ENCODE peak calls at places on chromosome 7, in six cellular contexts. T, Z, Q, J, C and L are unnamed samples.

GRCh38 chr7:159370-160270 is 32.8 kb upstream of the FAM20C start:
- DNase-seq in T (peak), Z (no peak), Q (no peak), J (peak), C (no peak), L (no peak)

GRCh38 chr7:3120513-3120912 is 76.8 kb upstream of the CARD11 start:
- DNase-seq in T (peak), Z (no peak), Q (no peak), J (no peak), C (no peak), L (no peak)

GRCh38 chr7:38307640-38308039 is 34.2 kb upstream of the TARP start:
- DNase-seq in T (no peak), Z (no peak), Q (no peak), J (no peak), C (no peak), L (no peak)

GRCh38 chr7:157785021-157785441 is 448.2 kb downstream of the DNAJB6 start:
- DNase-seq in T (no peak), Z (no peak), Q (no peak), J (peak), C (no peak), L (no peak)

GRCh38 chr7:135856356-135857144 is 107.9 kb upstream of the FAM180A start:
- DNase-seq in T (no peak), Z (no peak), Q (no peak), J (no peak), C (no peak), L (peak)

GRCh38 chr7:45401851-45402250 is 172.3 kb upstream of the ADCY1 start:
- DNase-seq in T (no peak), Z (no peak), Q (no peak), J (no peak), C (no peak), L (no peak)

GRCh38 chr7:105782391-105783063 is 93.9 kb downstream of the ATXN7L1 start:
- DNase-seq in T (no peak), Z (no peak), Q (no peak), J (peak), C (no peak), L (peak)

GRCh38 chr7:125775319-125775718 is 845.7 kb upstream of the POT1 start:
- DNase-seq in T (no peak), Z (no peak), Q (no peak), J (no peak), C (no peak), L (no peak)

GRCh38 chr7:132996581-132997242 is 85.2 kb downstream of the CHCHD3 start:
- DNase-seq in T (no peak), Z (no peak), Q (no peak), J (no peak), C (no peak), L (no peak)

GRCh38 chr7:157292258-157292657 is 44.5 kb upstream of the DNAJB6 start:
- DNase-seq in T (no peak), Z (no peak), Q (no peak), J (no peak), C (no peak), L (no peak)

GRCh38 chr7:8436965-8437364 is 3.6 kb downstream of the NXPH1 start:
- DNase-seq in T (peak), Z (no peak), Q (peak), J (peak), C (no peak), L (no peak)

GRCh38 chr7:132053871-132054270 is 497.4 kb upstream of the PODXL start:
- DNase-seq in T (no peak), Z (no peak), Q (no peak), J (no peak), C (no peak), L (no peak)

GRCh38 chr7:99829520-99830160 is 1.8 kb downstream of the CYP3A43 start:
- DNase-seq in T (no peak), Z (no peak), Q (no peak), J (no peak), C (no peak), L (no peak)

GRCh38 chr7:155399577-155399976 is 58.4 kb upstream of the EN2 start:
- DNase-seq in T (no peak), Z (no peak), Q (no peak), J (peak), C (no peak), L (no peak)

GRCh38 chr7:105126436-105126975 is 112.5 kb downstream of the KMT2E start:
- DNase-seq in T (peak), Z (no peak), Q (no peak), J (no peak), C (no peak), L (no peak)

GRCh38 chr7:70193514-70193913 is 595.2 kb downstream of the AUTS2 start:
- DNase-seq in T (peak), Z (no peak), Q (no peak), J (no peak), C (no peak), L (peak)

GRCh38 chr7:123604739-123605138 is 3.1 kb downstream of the ASB15 start:
- DNase-seq in T (no peak), Z (no peak), Q (no peak), J (no peak), C (no peak), L (no peak)

GRCh38 chr7:40447345-40447744 is 312.5 kb downstream of the SUGCT start:
- DNase-seq in T (no peak), Z (no peak), Q (no peak), J (no peak), C (no peak), L (no peak)

GRCh38 chr7:149624006-149624405 is 126.4 kb upstream of the ZNF746 start:
- DNase-seq in T (peak), Z (no peak), Q (peak), J (no peak), C (peak), L (no peak)

GRCh38 chr7:41855798-41856197 is 152.9 kb upstream of the INHBA start:
- DNase-seq in T (no peak), Z (no peak), Q (no peak), J (no peak), C (no peak), L (peak)

GRCh38 chr7:84546403-84546802 is 351.8 kb upstream of the SEMA3A start:
- DNase-seq in T (no peak), Z (no peak), Q (no peak), J (no peak), C (no peak), L (no peak)

GRCh38 chr7:90212149-90212495 is 582 bp downstream of the STEAP2 start:
- DNase-seq in T (no peak), Z (no peak), Q (no peak), J (no peak), C (no peak), L (peak)

GRCh38 chr7:105209433-105209832 is 179.3 kb downstream of the SRPK2 start:
- DNase-seq in T (no peak), Z (no peak), Q (no peak), J (no peak), C (no peak), L (no peak)

GRCh38 chr7:83541187-83541960 is 107.6 kb downstream of the SEMA3E start:
- DNase-seq in T (no peak), Z (no peak), Q (no peak), J (no peak), C (no peak), L (no peak)

GRCh38 chr7:50653997-50654425 is 88.8 kb upstream of the DDC start:
- DNase-seq in T (no peak), Z (no peak), Q (peak), J (peak), C (peak), L (peak)

GRCh38 chr7:127927339-127927679 is 103.9 kb downstream of the LRRC4 start:
- DNase-seq in T (no peak), Z (no peak), Q (peak), J (no peak), C (no peak), L (peak)

GRCh38 chr7:41006591-41006990 is 696.3 kb downstream of the INHBA start:
- DNase-seq in T (no peak), Z (no peak), Q (no peak), J (no peak), C (no peak), L (peak)

GRCh38 chr7:50657341-50657873 is 92.2 kb upstream of the DDC start:
- DNase-seq in T (peak), Z (no peak), Q (no peak), J (no peak), C (peak), L (peak)

GRCh38 chr7:41720886-41721285 is 18.0 kb upstream of the INHBA start:
- DNase-seq in T (no peak), Z (no peak), Q (no peak), J (no peak), C (no peak), L (no peak)

GRCh38 chr7:159142730-159143129 is 1.9 kb downstream of the VIPR2 start:
- DNase-seq in T (no peak), Z (no peak), Q (no peak), J (peak), C (no peak), L (no peak)

GRCh38 chr7:85030893-85031292 is 156.0 kb downstream of the SEMA3D start:
- DNase-seq in T (peak), Z (no peak), Q (no peak), J (no peak), C (no peak), L (peak)

GRCh38 chr7:1925973-1926907 is 256.2 kb downstream of the ELFN1 start:
- DNase-seq in T (no peak), Z (no peak), Q (no peak), J (no peak), C (no peak), L (no peak)
- H3K4me3 ChIP-seq in T (no peak), Z (no peak), Q (no peak), J (no peak), C (no peak), L (no peak)

GRCh38 chr7:92293887-92294616 is 48.3 kb downstream of the ANKIB1 start:
- DNase-seq in T (no peak), Z (no peak), Q (no peak), J (no peak), C (no peak), L (peak)
- H3K4me3 ChIP-seq in T (no peak), Z (no peak), Q (no peak), J (no peak), C (peak), L (peak)

DNA sequence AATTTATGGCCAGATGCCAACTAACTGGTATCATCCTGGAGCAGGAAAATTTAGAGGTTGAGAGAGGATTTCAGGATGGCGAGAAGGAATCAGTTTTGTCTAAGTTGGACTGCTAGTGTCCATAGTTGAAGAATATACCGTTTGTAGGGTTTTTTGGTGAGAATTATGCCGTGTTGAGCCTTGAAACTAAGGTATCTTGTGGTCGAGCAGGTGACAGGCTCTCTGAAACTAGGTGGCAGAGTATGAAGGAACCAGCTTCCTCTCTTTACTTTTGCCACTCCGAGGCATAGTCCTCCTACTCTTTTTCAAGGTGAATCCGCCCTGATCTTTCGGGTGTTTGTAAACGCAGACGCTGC is 9.7 kb downstream of the MDFIC start:
- DNase-seq in T (peak), Z (no peak), Q (no peak), J (no peak), C (no peak), L (no peak)
- H3K4me3 ChIP-seq in T (peak), Z (no peak), Q (no peak), J (no peak), C (no peak), L (no peak)

GRCh38 chr7:101172005-101172853 is 6.9 kb upstream of the VGF start:
- DNase-seq in T (peak), Z (no peak), Q (no peak), J (no peak), C (no peak), L (no peak)
- H3K4me3 ChIP-seq in T (no peak), Z (peak), Q (no peak), J (no peak), C (peak), L (no peak)

DNA sequence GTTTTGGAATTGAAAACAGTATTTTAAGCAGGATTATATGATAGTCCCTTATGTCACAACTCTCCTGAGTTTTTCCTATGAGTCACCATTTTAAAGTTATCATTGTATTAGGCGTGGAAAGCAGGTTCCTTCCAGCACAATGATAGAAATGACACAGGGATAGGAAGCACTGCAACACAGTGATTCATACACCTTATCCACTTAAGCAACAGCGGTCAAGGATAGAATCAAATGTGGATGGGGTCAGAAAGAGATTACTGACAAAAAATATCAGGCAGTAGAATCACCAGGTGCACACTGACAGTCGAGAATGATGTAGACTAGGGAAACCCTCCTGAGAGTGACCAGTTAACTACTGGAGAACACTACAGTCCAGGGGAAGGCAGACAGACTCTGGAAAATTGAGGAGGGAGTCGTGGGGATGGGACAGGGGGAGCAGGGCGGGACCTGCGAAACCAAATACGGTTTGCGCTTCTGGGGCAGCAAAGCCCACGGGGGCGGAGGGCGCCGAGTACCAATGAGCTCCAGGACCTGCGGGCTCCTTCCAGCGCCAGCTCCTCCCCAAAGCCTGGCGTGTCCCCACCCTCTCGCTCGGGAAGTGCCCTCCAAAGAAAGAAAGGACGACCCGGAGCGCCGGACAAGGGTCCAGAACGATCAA is 479 bp downstream of the PNPLA8 start:
- DNase-seq in T (peak), Z (no peak), Q (no peak), J (no peak), C (peak), L (peak)
- H3K4me3 ChIP-seq in T (peak), Z (peak), Q (peak), J (peak), C (peak), L (peak)